ENCODE peak calls at places on chromosomes 3 and 15, in nine cellular contexts. One of them, this sample, is unnamed.
A peak's percentile ranks its signal among the peaks of the same experiment; 100 is the strongest.

GRCh38 chr3:139764936-139765335 is 87.2 kb upstream of the NMNAT3 start:
- DNase-seq in stimulated activated CD4-positive, alpha-beta T cell treated with anti-CD3 and anti-CD28 coated beads, Interleukin-2, amount 100 ng/mL, for 24 hours: no peak
- DNase-seq in activated T-helper 1 cell treated with anti-CD3 and anti-CD28 coated beads, Interleukin-12 subunit alpha, Interleukin-12 subunit beta, Interleukin-2, Interleukin-4 antibody, amounts not matched to agents 30 ng/mL and 10 ng/mL and 1 ng/mL, durations not matched to agents 14 hours and 24 hours and 36 hours: no peak
- DNase-seq in HT-29: no peak
- DNase-seq in frontal cortex: no peak
- DNase-seq in stimulated activated CD8-positive, alpha-beta memory T cell treated with anti-CD3 and anti-CD28 coated beads, Interleukin-15, amount 100 ng/mL, for 4 hours: no peak
- DNase-seq in HTR-8/SVneo: peak; percentile 33
- DNase-seq in GM23248: peak; percentile 70
- DNase-seq in kidney glomerular epithelial cell: peak; percentile 98
- DNase-seq in this sample: no peak

GRCh38 chr15:101498076-101498730 is 8.7 kb upstream of the PCSK6 start:
- DNase-seq in kidney glomerular epithelial cell: no peak
- DNase-seq in frontal cortex: no peak
- DNase-seq in activated T-helper 1 cell treated with anti-CD3 and anti-CD28 coated beads, Interleukin-12 subunit alpha, Interleukin-12 subunit beta, Interleukin-2, Interleukin-4 antibody, amounts not matched to agents 30 ng/mL and 10 ng/mL and 1 ng/mL, durations not matched to agents 14 hours and 24 hours and 36 hours: no peak
- DNase-seq in GM23248: no peak
- DNase-seq in stimulated activated CD8-positive, alpha-beta memory T cell treated with anti-CD3 and anti-CD28 coated beads, Interleukin-15, amount 100 ng/mL, for 4 hours: no peak
- DNase-seq in HTR-8/SVneo: no peak
- DNase-seq in stimulated activated CD4-positive, alpha-beta T cell treated with anti-CD3 and anti-CD28 coated beads, Interleukin-2, amount 100 ng/mL, for 24 hours: no peak
- DNase-seq in HT-29: no peak
- DNase-seq in this sample: no peak

GRCh38 chr3:128329491-128330300 is 137.0 kb downstream of the DNAJB8 start:
- DNase-seq in HTR-8/SVneo: no peak
- DNase-seq in stimulated activated CD4-positive, alpha-beta T cell treated with anti-CD3 and anti-CD28 coated beads, Interleukin-2, amount 100 ng/mL, for 24 hours: no peak
- DNase-seq in GM23248: no peak
- DNase-seq in stimulated activated CD8-positive, alpha-beta memory T cell treated with anti-CD3 and anti-CD28 coated beads, Interleukin-15, amount 100 ng/mL, for 4 hours: no peak
- DNase-seq in frontal cortex: no peak
- DNase-seq in activated T-helper 1 cell treated with anti-CD3 and anti-CD28 coated beads, Interleukin-12 subunit alpha, Interleukin-12 subunit beta, Interleukin-2, Interleukin-4 antibody, amounts not matched to agents 30 ng/mL and 10 ng/mL and 1 ng/mL, durations not matched to agents 14 hours and 24 hours and 36 hours: no peak
- DNase-seq in HT-29: no peak
- DNase-seq in kidney glomerular epithelial cell: no peak
- DNase-seq in this sample: no peak

GRCh38 chr3:193620650-193621049 is 27.6 kb downstream of the OPA1 start:
- DNase-seq in kidney glomerular epithelial cell: no peak
- DNase-seq in HTR-8/SVneo: no peak
- DNase-seq in frontal cortex: no peak
- DNase-seq in HT-29: no peak
- DNase-seq in activated T-helper 1 cell treated with anti-CD3 and anti-CD28 coated beads, Interleukin-12 subunit alpha, Interleukin-12 subunit beta, Interleukin-2, Interleukin-4 antibody, amounts not matched to agents 30 ng/mL and 10 ng/mL and 1 ng/mL, durations not matched to agents 14 hours and 24 hours and 36 hours: no peak
- DNase-seq in stimulated activated CD8-positive, alpha-beta memory T cell treated with anti-CD3 and anti-CD28 coated beads, Interleukin-15, amount 100 ng/mL, for 4 hours: no peak
- DNase-seq in GM23248: peak; percentile 44
- DNase-seq in stimulated activated CD4-positive, alpha-beta T cell treated with anti-CD3 and anti-CD28 coated beads, Interleukin-2, amount 100 ng/mL, for 24 hours: no peak
- DNase-seq in this sample: no peak

GRCh38 chr3:16462679-16463078 is 50.8 kb downstream of the RFTN1 start:
- DNase-seq in GM23248: no peak
- DNase-seq in stimulated activated CD8-positive, alpha-beta memory T cell treated with anti-CD3 and anti-CD28 coated beads, Interleukin-15, amount 100 ng/mL, for 4 hours: no peak
- DNase-seq in HT-29: no peak
- DNase-seq in kidney glomerular epithelial cell: no peak
- DNase-seq in HTR-8/SVneo: no peak
- DNase-seq in stimulated activated CD4-positive, alpha-beta T cell treated with anti-CD3 and anti-CD28 coated beads, Interleukin-2, amount 100 ng/mL, for 24 hours: no peak
- DNase-seq in frontal cortex: no peak
- DNase-seq in activated T-helper 1 cell treated with anti-CD3 and anti-CD28 coated beads, Interleukin-12 subunit alpha, Interleukin-12 subunit beta, Interleukin-2, Interleukin-4 antibody, amounts not matched to agents 30 ng/mL and 10 ng/mL and 1 ng/mL, durations not matched to agents 14 hours and 24 hours and 36 hours: no peak
- DNase-seq in this sample: no peak

GRCh38 chr3:183491923-183492848 is 63.3 kb downstream of the KLHL6 start:
- DNase-seq in kidney glomerular epithelial cell: no peak
- DNase-seq in HTR-8/SVneo: no peak
- DNase-seq in activated T-helper 1 cell treated with anti-CD3 and anti-CD28 coated beads, Interleukin-12 subunit alpha, Interleukin-12 subunit beta, Interleukin-2, Interleukin-4 antibody, amounts not matched to agents 30 ng/mL and 10 ng/mL and 1 ng/mL, durations not matched to agents 14 hours and 24 hours and 36 hours: no peak
- DNase-seq in GM23248: no peak
- DNase-seq in stimulated activated CD8-positive, alpha-beta memory T cell treated with anti-CD3 and anti-CD28 coated beads, Interleukin-15, amount 100 ng/mL, for 4 hours: no peak
- DNase-seq in frontal cortex: no peak
- DNase-seq in stimulated activated CD4-positive, alpha-beta T cell treated with anti-CD3 and anti-CD28 coated beads, Interleukin-2, amount 100 ng/mL, for 24 hours: no peak
- DNase-seq in HT-29: no peak
- DNase-seq in this sample: no peak

GRCh38 chr3:71926242-71926560 is 141.3 kb upstream of the PROK2 start:
- DNase-seq in stimulated activated CD4-positive, alpha-beta T cell treated with anti-CD3 and anti-CD28 coated beads, Interleukin-2, amount 100 ng/mL, for 24 hours: no peak
- DNase-seq in GM23248: peak; percentile 9
- DNase-seq in stimulated activated CD8-positive, alpha-beta memory T cell treated with anti-CD3 and anti-CD28 coated beads, Interleukin-15, amount 100 ng/mL, for 4 hours: no peak
- DNase-seq in HTR-8/SVneo: peak; percentile 19
- DNase-seq in HT-29: peak; percentile 72
- DNase-seq in kidney glomerular epithelial cell: peak; percentile 6
- DNase-seq in activated T-helper 1 cell treated with anti-CD3 and anti-CD28 coated beads, Interleukin-12 subunit alpha, Interleukin-12 subunit beta, Interleukin-2, Interleukin-4 antibody, amounts not matched to agents 30 ng/mL and 10 ng/mL and 1 ng/mL, durations not matched to agents 14 hours and 24 hours and 36 hours: no peak
- DNase-seq in frontal cortex: no peak
- DNase-seq in this sample: no peak

GRCh38 chr3:128316456-128316855 is 150.2 kb downstream of the DNAJB8 start:
- DNase-seq in kidney glomerular epithelial cell: no peak
- DNase-seq in HT-29: no peak
- DNase-seq in GM23248: peak; percentile 34
- DNase-seq in stimulated activated CD8-positive, alpha-beta memory T cell treated with anti-CD3 and anti-CD28 coated beads, Interleukin-15, amount 100 ng/mL, for 4 hours: peak; percentile 27
- DNase-seq in stimulated activated CD4-positive, alpha-beta T cell treated with anti-CD3 and anti-CD28 coated beads, Interleukin-2, amount 100 ng/mL, for 24 hours: peak; percentile 44
- DNase-seq in activated T-helper 1 cell treated with anti-CD3 and anti-CD28 coated beads, Interleukin-12 subunit alpha, Interleukin-12 subunit beta, Interleukin-2, Interleukin-4 antibody, amounts not matched to agents 30 ng/mL and 10 ng/mL and 1 ng/mL, durations not matched to agents 14 hours and 24 hours and 36 hours: peak; percentile 26
- DNase-seq in HTR-8/SVneo: no peak
- DNase-seq in frontal cortex: no peak
- DNase-seq in this sample: no peak

GRCh38 chr15:45116482-45117326 is 2.6 kb downstream of the DUOXA2 start:
- DNase-seq in HT-29: no peak
- DNase-seq in activated T-helper 1 cell treated with anti-CD3 and anti-CD28 coated beads, Interleukin-12 subunit alpha, Interleukin-12 subunit beta, Interleukin-2, Interleukin-4 antibody, amounts not matched to agents 30 ng/mL and 10 ng/mL and 1 ng/mL, durations not matched to agents 14 hours and 24 hours and 36 hours: no peak
- DNase-seq in kidney glomerular epithelial cell: no peak
- DNase-seq in GM23248: peak; percentile 17
- DNase-seq in stimulated activated CD8-positive, alpha-beta memory T cell treated with anti-CD3 and anti-CD28 coated beads, Interleukin-15, amount 100 ng/mL, for 4 hours: no peak
- DNase-seq in HTR-8/SVneo: no peak
- DNase-seq in stimulated activated CD4-positive, alpha-beta T cell treated with anti-CD3 and anti-CD28 coated beads, Interleukin-2, amount 100 ng/mL, for 24 hours: no peak
- DNase-seq in frontal cortex: no peak
- DNase-seq in this sample: no peak

GRCh38 chr3:13206799-13207577 is 133.8 kb upstream of the IQSEC1 start:
- DNase-seq in activated T-helper 1 cell treated with anti-CD3 and anti-CD28 coated beads, Interleukin-12 subunit alpha, Interleukin-12 subunit beta, Interleukin-2, Interleukin-4 antibody, amounts not matched to agents 30 ng/mL and 10 ng/mL and 1 ng/mL, durations not matched to agents 14 hours and 24 hours and 36 hours: no peak
- DNase-seq in HT-29: no peak
- DNase-seq in frontal cortex: no peak
- DNase-seq in HTR-8/SVneo: no peak
- DNase-seq in kidney glomerular epithelial cell: no peak
- DNase-seq in stimulated activated CD4-positive, alpha-beta T cell treated with anti-CD3 and anti-CD28 coated beads, Interleukin-2, amount 100 ng/mL, for 24 hours: no peak
- DNase-seq in GM23248: no peak
- DNase-seq in stimulated activated CD8-positive, alpha-beta memory T cell treated with anti-CD3 and anti-CD28 coated beads, Interleukin-15, amount 100 ng/mL, for 4 hours: no peak
- DNase-seq in this sample: no peak

GRCh38 chr3:187773233-187773962 is 28.1 kb upstream of the BCL6 start:
- DNase-seq in GM23248: no peak
- DNase-seq in stimulated activated CD4-positive, alpha-beta T cell treated with anti-CD3 and anti-CD28 coated beads, Interleukin-2, amount 100 ng/mL, for 24 hours: no peak
- DNase-seq in stimulated activated CD8-positive, alpha-beta memory T cell treated with anti-CD3 and anti-CD28 coated beads, Interleukin-15, amount 100 ng/mL, for 4 hours: no peak
- DNase-seq in activated T-helper 1 cell treated with anti-CD3 and anti-CD28 coated beads, Interleukin-12 subunit alpha, Interleukin-12 subunit beta, Interleukin-2, Interleukin-4 antibody, amounts not matched to agents 30 ng/mL and 10 ng/mL and 1 ng/mL, durations not matched to agents 14 hours and 24 hours and 36 hours: no peak
- DNase-seq in HT-29: no peak
- DNase-seq in HTR-8/SVneo: no peak
- DNase-seq in kidney glomerular epithelial cell: no peak
- DNase-seq in frontal cortex: no peak
- DNase-seq in this sample: no peak

GRCh38 chr3:117873236-117873635 is 1161.4 kb downstream of the IGSF11 start:
- DNase-seq in HT-29: no peak
- DNase-seq in stimulated activated CD8-positive, alpha-beta memory T cell treated with anti-CD3 and anti-CD28 coated beads, Interleukin-15, amount 100 ng/mL, for 4 hours: no peak
- DNase-seq in GM23248: no peak
- DNase-seq in HTR-8/SVneo: no peak
- DNase-seq in kidney glomerular epithelial cell: peak; percentile 28
- DNase-seq in stimulated activated CD4-positive, alpha-beta T cell treated with anti-CD3 and anti-CD28 coated beads, Interleukin-2, amount 100 ng/mL, for 24 hours: no peak
- DNase-seq in frontal cortex: no peak
- DNase-seq in activated T-helper 1 cell treated with anti-CD3 and anti-CD28 coated beads, Interleukin-12 subunit alpha, Interleukin-12 subunit beta, Interleukin-2, Interleukin-4 antibody, amounts not matched to agents 30 ng/mL and 10 ng/mL and 1 ng/mL, durations not matched to agents 14 hours and 24 hours and 36 hours: no peak
- DNase-seq in this sample: no peak

GRCh38 chr3:53259427-53260259 is 3.8 kb upstream of the TKT start:
- DNase-seq in kidney glomerular epithelial cell: no peak
- DNase-seq in HT-29: no peak
- DNase-seq in HTR-8/SVneo: no peak
- DNase-seq in frontal cortex: no peak
- DNase-seq in stimulated activated CD4-positive, alpha-beta T cell treated with anti-CD3 and anti-CD28 coated beads, Interleukin-2, amount 100 ng/mL, for 24 hours: no peak
- DNase-seq in stimulated activated CD8-positive, alpha-beta memory T cell treated with anti-CD3 and anti-CD28 coated beads, Interleukin-15, amount 100 ng/mL, for 4 hours: no peak
- DNase-seq in GM23248: no peak
- DNase-seq in activated T-helper 1 cell treated with anti-CD3 and anti-CD28 coated beads, Interleukin-12 subunit alpha, Interleukin-12 subunit beta, Interleukin-2, Interleukin-4 antibody, amounts not matched to agents 30 ng/mL and 10 ng/mL and 1 ng/mL, durations not matched to agents 14 hours and 24 hours and 36 hours: no peak
- DNase-seq in this sample: no peak

GRCh38 chr3:88000853-88001252 is 58.0 kb downstream of the CGGBP1 start:
- DNase-seq in frontal cortex: no peak
- DNase-seq in HT-29: no peak
- DNase-seq in stimulated activated CD8-positive, alpha-beta memory T cell treated with anti-CD3 and anti-CD28 coated beads, Interleukin-15, amount 100 ng/mL, for 4 hours: no peak
- DNase-seq in activated T-helper 1 cell treated with anti-CD3 and anti-CD28 coated beads, Interleukin-12 subunit alpha, Interleukin-12 subunit beta, Interleukin-2, Interleukin-4 antibody, amounts not matched to agents 30 ng/mL and 10 ng/mL and 1 ng/mL, durations not matched to agents 14 hours and 24 hours and 36 hours: no peak
- DNase-seq in GM23248: no peak
- DNase-seq in kidney glomerular epithelial cell: no peak
- DNase-seq in HTR-8/SVneo: no peak
- DNase-seq in stimulated activated CD4-positive, alpha-beta T cell treated with anti-CD3 and anti-CD28 coated beads, Interleukin-2, amount 100 ng/mL, for 24 hours: peak; percentile 24
- DNase-seq in this sample: no peak

GRCh38 chr15:39393575-39394335 is 187.1 kb upstream of the THBS1 start:
- DNase-seq in stimulated activated CD4-positive, alpha-beta T cell treated with anti-CD3 and anti-CD28 coated beads, Interleukin-2, amount 100 ng/mL, for 24 hours: no peak
- DNase-seq in stimulated activated CD8-positive, alpha-beta memory T cell treated with anti-CD3 and anti-CD28 coated beads, Interleukin-15, amount 100 ng/mL, for 4 hours: no peak
- DNase-seq in kidney glomerular epithelial cell: no peak
- DNase-seq in activated T-helper 1 cell treated with anti-CD3 and anti-CD28 coated beads, Interleukin-12 subunit alpha, Interleukin-12 subunit beta, Interleukin-2, Interleukin-4 antibody, amounts not matched to agents 30 ng/mL and 10 ng/mL and 1 ng/mL, durations not matched to agents 14 hours and 24 hours and 36 hours: no peak
- DNase-seq in HTR-8/SVneo: no peak
- DNase-seq in frontal cortex: no peak
- DNase-seq in HT-29: peak; percentile 30
- DNase-seq in GM23248: no peak
- DNase-seq in this sample: no peak

GRCh38 chr15:68275165-68275746 is 2.3 kb upstream of the FEM1B start:
- DNase-seq in GM23248: no peak
- DNase-seq in frontal cortex: no peak
- DNase-seq in activated T-helper 1 cell treated with anti-CD3 and anti-CD28 coated beads, Interleukin-12 subunit alpha, Interleukin-12 subunit beta, Interleukin-2, Interleukin-4 antibody, amounts not matched to agents 30 ng/mL and 10 ng/mL and 1 ng/mL, durations not matched to agents 14 hours and 24 hours and 36 hours: no peak
- DNase-seq in HT-29: peak; percentile 71
- DNase-seq in stimulated activated CD8-positive, alpha-beta memory T cell treated with anti-CD3 and anti-CD28 coated beads, Interleukin-15, amount 100 ng/mL, for 4 hours: no peak
- DNase-seq in HTR-8/SVneo: no peak
- DNase-seq in kidney glomerular epithelial cell: no peak
- DNase-seq in stimulated activated CD4-positive, alpha-beta T cell treated with anti-CD3 and anti-CD28 coated beads, Interleukin-2, amount 100 ng/mL, for 24 hours: no peak
- DNase-seq in this sample: no peak

GRCh38 chr15:35040339-35041255 is 44.5 kb downstream of the NANOGP8 start:
- DNase-seq in kidney glomerular epithelial cell: no peak
- DNase-seq in stimulated activated CD4-positive, alpha-beta T cell treated with anti-CD3 and anti-CD28 coated beads, Interleukin-2, amount 100 ng/mL, for 24 hours: no peak
- DNase-seq in stimulated activated CD8-positive, alpha-beta memory T cell treated with anti-CD3 and anti-CD28 coated beads, Interleukin-15, amount 100 ng/mL, for 4 hours: no peak
- DNase-seq in HT-29: no peak
- DNase-seq in activated T-helper 1 cell treated with anti-CD3 and anti-CD28 coated beads, Interleukin-12 subunit alpha, Interleukin-12 subunit beta, Interleukin-2, Interleukin-4 antibody, amounts not matched to agents 30 ng/mL and 10 ng/mL and 1 ng/mL, durations not matched to agents 14 hours and 24 hours and 36 hours: no peak
- DNase-seq in GM23248: no peak
- DNase-seq in HTR-8/SVneo: no peak
- DNase-seq in frontal cortex: no peak
- DNase-seq in this sample: no peak

GRCh38 chr3:128383316-128384235 is 83.1 kb downstream of the DNAJB8 start:
- DNase-seq in stimulated activated CD8-positive, alpha-beta memory T cell treated with anti-CD3 and anti-CD28 coated beads, Interleukin-15, amount 100 ng/mL, for 4 hours: peak; percentile 44
- DNase-seq in frontal cortex: no peak
- DNase-seq in GM23248: peak; percentile 62
- DNase-seq in HT-29: peak; percentile 100
- DNase-seq in kidney glomerular epithelial cell: peak; percentile 47
- DNase-seq in HTR-8/SVneo: peak; percentile 93
- DNase-seq in stimulated activated CD4-positive, alpha-beta T cell treated with anti-CD3 and anti-CD28 coated beads, Interleukin-2, amount 100 ng/mL, for 24 hours: peak; percentile 23
- DNase-seq in activated T-helper 1 cell treated with anti-CD3 and anti-CD28 coated beads, Interleukin-12 subunit alpha, Interleukin-12 subunit beta, Interleukin-2, Interleukin-4 antibody, amounts not matched to agents 30 ng/mL and 10 ng/mL and 1 ng/mL, durations not matched to agents 14 hours and 24 hours and 36 hours: no peak
- DNase-seq in this sample: no peak

GRCh38 chr3:105145516-105145915 is 221.2 kb upstream of the ALCAM start:
- DNase-seq in HTR-8/SVneo: no peak
- DNase-seq in stimulated activated CD8-positive, alpha-beta memory T cell treated with anti-CD3 and anti-CD28 coated beads, Interleukin-15, amount 100 ng/mL, for 4 hours: no peak
- DNase-seq in GM23248: no peak
- DNase-seq in frontal cortex: no peak
- DNase-seq in HT-29: no peak
- DNase-seq in stimulated activated CD4-positive, alpha-beta T cell treated with anti-CD3 and anti-CD28 coated beads, Interleukin-2, amount 100 ng/mL, for 24 hours: no peak
- DNase-seq in kidney glomerular epithelial cell: no peak
- DNase-seq in activated T-helper 1 cell treated with anti-CD3 and anti-CD28 coated beads, Interleukin-12 subunit alpha, Interleukin-12 subunit beta, Interleukin-2, Interleukin-4 antibody, amounts not matched to agents 30 ng/mL and 10 ng/mL and 1 ng/mL, durations not matched to agents 14 hours and 24 hours and 36 hours: no peak
- DNase-seq in this sample: no peak

GRCh38 chr3:138949445-138950005 is 2.5 kb downstream of the FOXL2NB start:
- DNase-seq in stimulated activated CD4-positive, alpha-beta T cell treated with anti-CD3 and anti-CD28 coated beads, Interleukin-2, amount 100 ng/mL, for 24 hours: no peak
- DNase-seq in HT-29: no peak
- DNase-seq in HTR-8/SVneo: no peak
- DNase-seq in GM23248: no peak
- DNase-seq in activated T-helper 1 cell treated with anti-CD3 and anti-CD28 coated beads, Interleukin-12 subunit alpha, Interleukin-12 subunit beta, Interleukin-2, Interleukin-4 antibody, amounts not matched to agents 30 ng/mL and 10 ng/mL and 1 ng/mL, durations not matched to agents 14 hours and 24 hours and 36 hours: no peak
- DNase-seq in stimulated activated CD8-positive, alpha-beta memory T cell treated with anti-CD3 and anti-CD28 coated beads, Interleukin-15, amount 100 ng/mL, for 4 hours: no peak
- DNase-seq in frontal cortex: no peak
- DNase-seq in kidney glomerular epithelial cell: no peak
- DNase-seq in this sample: no peak

GRCh38 chr3:160330690-160331089 is 68.3 kb downstream of the IFT80 start:
- DNase-seq in frontal cortex: no peak
- DNase-seq in stimulated activated CD8-positive, alpha-beta memory T cell treated with anti-CD3 and anti-CD28 coated beads, Interleukin-15, amount 100 ng/mL, for 4 hours: no peak
- DNase-seq in HT-29: no peak
- DNase-seq in HTR-8/SVneo: no peak
- DNase-seq in activated T-helper 1 cell treated with anti-CD3 and anti-CD28 coated beads, Interleukin-12 subunit alpha, Interleukin-12 subunit beta, Interleukin-2, Interleukin-4 antibody, amounts not matched to agents 30 ng/mL and 10 ng/mL and 1 ng/mL, durations not matched to agents 14 hours and 24 hours and 36 hours: no peak
- DNase-seq in stimulated activated CD4-positive, alpha-beta T cell treated with anti-CD3 and anti-CD28 coated beads, Interleukin-2, amount 100 ng/mL, for 24 hours: no peak
- DNase-seq in kidney glomerular epithelial cell: no peak
- DNase-seq in GM23248: no peak
- DNase-seq in this sample: no peak

GRCh38 chr3:80263260-80263659 is 495.5 kb upstream of the ROBO1 start:
- DNase-seq in stimulated activated CD4-positive, alpha-beta T cell treated with anti-CD3 and anti-CD28 coated beads, Interleukin-2, amount 100 ng/mL, for 24 hours: no peak
- DNase-seq in kidney glomerular epithelial cell: no peak
- DNase-seq in HTR-8/SVneo: no peak
- DNase-seq in frontal cortex: no peak
- DNase-seq in stimulated activated CD8-positive, alpha-beta memory T cell treated with anti-CD3 and anti-CD28 coated beads, Interleukin-15, amount 100 ng/mL, for 4 hours: no peak
- DNase-seq in activated T-helper 1 cell treated with anti-CD3 and anti-CD28 coated beads, Interleukin-12 subunit alpha, Interleukin-12 subunit beta, Interleukin-2, Interleukin-4 antibody, amounts not matched to agents 30 ng/mL and 10 ng/mL and 1 ng/mL, durations not matched to agents 14 hours and 24 hours and 36 hours: no peak
- DNase-seq in HT-29: no peak
- DNase-seq in GM23248: no peak
- DNase-seq in this sample: no peak

GRCh38 chr15:76038512-76038911 is 21.3 kb upstream of the TMEM266 start:
- DNase-seq in HT-29: no peak
- DNase-seq in stimulated activated CD4-positive, alpha-beta T cell treated with anti-CD3 and anti-CD28 coated beads, Interleukin-2, amount 100 ng/mL, for 24 hours: no peak
- DNase-seq in GM23248: no peak
- DNase-seq in stimulated activated CD8-positive, alpha-beta memory T cell treated with anti-CD3 and anti-CD28 coated beads, Interleukin-15, amount 100 ng/mL, for 4 hours: no peak
- DNase-seq in activated T-helper 1 cell treated with anti-CD3 and anti-CD28 coated beads, Interleukin-12 subunit alpha, Interleukin-12 subunit beta, Interleukin-2, Interleukin-4 antibody, amounts not matched to agents 30 ng/mL and 10 ng/mL and 1 ng/mL, durations not matched to agents 14 hours and 24 hours and 36 hours: no peak
- DNase-seq in kidney glomerular epithelial cell: no peak
- DNase-seq in HTR-8/SVneo: no peak
- DNase-seq in frontal cortex: no peak
- DNase-seq in this sample: no peak

GRCh38 chr3:15102256-15102655 is 3.3 kb upstream of the RBSN start:
- DNase-seq in stimulated activated CD4-positive, alpha-beta T cell treated with anti-CD3 and anti-CD28 coated beads, Interleukin-2, amount 100 ng/mL, for 24 hours: no peak
- DNase-seq in kidney glomerular epithelial cell: no peak
- DNase-seq in GM23248: peak; percentile 4
- DNase-seq in HTR-8/SVneo: no peak
- DNase-seq in stimulated activated CD8-positive, alpha-beta memory T cell treated with anti-CD3 and anti-CD28 coated beads, Interleukin-15, amount 100 ng/mL, for 4 hours: no peak
- DNase-seq in frontal cortex: no peak
- DNase-seq in HT-29: no peak
- DNase-seq in activated T-helper 1 cell treated with anti-CD3 and anti-CD28 coated beads, Interleukin-12 subunit alpha, Interleukin-12 subunit beta, Interleukin-2, Interleukin-4 antibody, amounts not matched to agents 30 ng/mL and 10 ng/mL and 1 ng/mL, durations not matched to agents 14 hours and 24 hours and 36 hours: no peak
- DNase-seq in this sample: no peak

GRCh38 chr3:130783629-130784028 is 37.0 kb upstream of the PIK3R4 start:
- DNase-seq in frontal cortex: no peak
- DNase-seq in stimulated activated CD8-positive, alpha-beta memory T cell treated with anti-CD3 and anti-CD28 coated beads, Interleukin-15, amount 100 ng/mL, for 4 hours: no peak
- DNase-seq in activated T-helper 1 cell treated with anti-CD3 and anti-CD28 coated beads, Interleukin-12 subunit alpha, Interleukin-12 subunit beta, Interleukin-2, Interleukin-4 antibody, amounts not matched to agents 30 ng/mL and 10 ng/mL and 1 ng/mL, durations not matched to agents 14 hours and 24 hours and 36 hours: no peak
- DNase-seq in kidney glomerular epithelial cell: no peak
- DNase-seq in stimulated activated CD4-positive, alpha-beta T cell treated with anti-CD3 and anti-CD28 coated beads, Interleukin-2, amount 100 ng/mL, for 24 hours: no peak
- DNase-seq in HT-29: no peak
- DNase-seq in GM23248: no peak
- DNase-seq in HTR-8/SVneo: no peak
- DNase-seq in this sample: no peak

GRCh38 chr3:186477876-186478275 is 66.3 kb downstream of the CRYGS start:
- DNase-seq in GM23248: no peak
- DNase-seq in HT-29: no peak
- DNase-seq in stimulated activated CD4-positive, alpha-beta T cell treated with anti-CD3 and anti-CD28 coated beads, Interleukin-2, amount 100 ng/mL, for 24 hours: no peak
- DNase-seq in stimulated activated CD8-positive, alpha-beta memory T cell treated with anti-CD3 and anti-CD28 coated beads, Interleukin-15, amount 100 ng/mL, for 4 hours: no peak
- DNase-seq in kidney glomerular epithelial cell: no peak
- DNase-seq in activated T-helper 1 cell treated with anti-CD3 and anti-CD28 coated beads, Interleukin-12 subunit alpha, Interleukin-12 subunit beta, Interleukin-2, Interleukin-4 antibody, amounts not matched to agents 30 ng/mL and 10 ng/mL and 1 ng/mL, durations not matched to agents 14 hours and 24 hours and 36 hours: no peak
- DNase-seq in HTR-8/SVneo: no peak
- DNase-seq in frontal cortex: no peak
- DNase-seq in this sample: no peak

GRCh38 chr15:66251790-66252355 is 1.7 kb downstream of the MEGF11 start:
- DNase-seq in stimulated activated CD8-positive, alpha-beta memory T cell treated with anti-CD3 and anti-CD28 coated beads, Interleukin-15, amount 100 ng/mL, for 4 hours: no peak
- DNase-seq in HTR-8/SVneo: no peak
- DNase-seq in frontal cortex: no peak
- DNase-seq in HT-29: no peak
- DNase-seq in GM23248: no peak
- DNase-seq in kidney glomerular epithelial cell: no peak
- DNase-seq in activated T-helper 1 cell treated with anti-CD3 and anti-CD28 coated beads, Interleukin-12 subunit alpha, Interleukin-12 subunit beta, Interleukin-2, Interleukin-4 antibody, amounts not matched to agents 30 ng/mL and 10 ng/mL and 1 ng/mL, durations not matched to agents 14 hours and 24 hours and 36 hours: no peak
- DNase-seq in stimulated activated CD4-positive, alpha-beta T cell treated with anti-CD3 and anti-CD28 coated beads, Interleukin-2, amount 100 ng/mL, for 24 hours: no peak
- DNase-seq in this sample: no peak

GRCh38 chr3:32432711-32433530 is 41.3 kb downstream of the CMTM7 start:
- DNase-seq in activated T-helper 1 cell treated with anti-CD3 and anti-CD28 coated beads, Interleukin-12 subunit alpha, Interleukin-12 subunit beta, Interleukin-2, Interleukin-4 antibody, amounts not matched to agents 30 ng/mL and 10 ng/mL and 1 ng/mL, durations not matched to agents 14 hours and 24 hours and 36 hours: peak; percentile 45
- DNase-seq in GM23248: peak; percentile 48
- DNase-seq in HT-29: no peak
- DNase-seq in stimulated activated CD8-positive, alpha-beta memory T cell treated with anti-CD3 and anti-CD28 coated beads, Interleukin-15, amount 100 ng/mL, for 4 hours: no peak
- DNase-seq in kidney glomerular epithelial cell: no peak
- DNase-seq in frontal cortex: no peak
- DNase-seq in HTR-8/SVneo: no peak
- DNase-seq in stimulated activated CD4-positive, alpha-beta T cell treated with anti-CD3 and anti-CD28 coated beads, Interleukin-2, amount 100 ng/mL, for 24 hours: no peak
- DNase-seq in this sample: no peak